ENCODE peak calls at places on chromosomes 1 and 21, in five cellular contexts. One of them, this sample, is unnamed.
A peak's percentile ranks its signal among the peaks of the same experiment; 100 is the strongest.

GRCh38 chr21:33362044-33362555 is 37.3 kb downstream of the IFNAR1 start:
- DNase-seq in ovary: no peak
- DNase-seq in IMR-90: no peak
- DNase-seq in vagina: no peak
- DNase-seq in Peyer's patch: no peak
- DNase-seq in this sample: peak; percentile 85

GRCh38 chr21:17711896-17712295 is 99.2 kb upstream of the BTG3 start:
- DNase-seq in ovary: no peak
- DNase-seq in IMR-90: no peak
- DNase-seq in vagina: no peak
- DNase-seq in Peyer's patch: no peak
- DNase-seq in this sample: no peak

GRCh38 chr1:174219606-174220370 is 60.5 kb downstream of the RABGAP1L start:
- DNase-seq in ovary: no peak
- DNase-seq in IMR-90: no peak
- DNase-seq in vagina: no peak
- DNase-seq in Peyer's patch: no peak
- DNase-seq in this sample: no peak

GRCh38 chr1:171716620-171717019 is 25.2 kb downstream of the VAMP4 start:
- DNase-seq in ovary: no peak
- DNase-seq in IMR-90: peak; percentile 25
- DNase-seq in vagina: no peak
- DNase-seq in Peyer's patch: no peak
- DNase-seq in this sample: no peak

GRCh38 chr1:162191396-162192322 is 122.2 kb downstream of the NOS1AP start:
- DNase-seq in ovary: no peak
- DNase-seq in IMR-90: no peak
- DNase-seq in vagina: no peak
- DNase-seq in Peyer's patch: no peak
- DNase-seq in this sample: no peak

GRCh38 chr21:42117229-42118048 is 46.3 kb downstream of the UMODL1 start:
- DNase-seq in ovary: peak; percentile 77
- DNase-seq in IMR-90: peak; percentile 81
- DNase-seq in vagina: no peak
- DNase-seq in Peyer's patch: peak; percentile 82
- DNase-seq in this sample: peak; percentile 95

GRCh38 chr1:230849451-230850194 is 18.7 kb downstream of the C1orf198 start:
- DNase-seq in ovary: peak; percentile 65
- DNase-seq in IMR-90: peak; percentile 95
- DNase-seq in vagina: no peak
- DNase-seq in Peyer's patch: no peak
- DNase-seq in this sample: peak; percentile 58

GRCh38 chr1:110749960-110750359 is 75.2 kb upstream of the KCNA3 start:
- DNase-seq in ovary: no peak
- DNase-seq in IMR-90: no peak
- DNase-seq in vagina: no peak
- DNase-seq in Peyer's patch: no peak
- DNase-seq in this sample: no peak

GRCh38 chr1:178960781-178961180 is 64.9 kb upstream of the FAM20B start:
- DNase-seq in ovary: no peak
- DNase-seq in IMR-90: no peak
- DNase-seq in vagina: no peak
- DNase-seq in Peyer's patch: no peak
- DNase-seq in this sample: no peak

GRCh38 chr1:89407355-89407754 is 43.5 kb downstream of the GBP6 start:
- DNase-seq in ovary: no peak
- DNase-seq in IMR-90: peak; percentile 3
- DNase-seq in vagina: no peak
- DNase-seq in Peyer's patch: no peak
- DNase-seq in this sample: no peak

GRCh38 chr1:203643213-203644045 is 16.8 kb downstream of the ATP2B4 start:
- DNase-seq in ovary: no peak
- DNase-seq in IMR-90: peak; percentile 82
- DNase-seq in vagina: no peak
- DNase-seq in Peyer's patch: no peak
- DNase-seq in this sample: peak; percentile 50

GRCh38 chr1:151539321-151540020 is 638 bp upstream of the TUFT1 start:
- DNase-seq in ovary: peak; percentile 86
- DNase-seq in IMR-90: peak; percentile 96
- DNase-seq in vagina: no peak
- DNase-seq in Peyer's patch: peak; percentile 94
- DNase-seq in this sample: peak; percentile 93

GRCh38 chr1:223271085-223271781 is 92.7 kb downstream of the SUSD4 start:
- DNase-seq in ovary: no peak
- DNase-seq in IMR-90: no peak
- DNase-seq in vagina: no peak
- DNase-seq in Peyer's patch: no peak
- DNase-seq in this sample: no peak

GRCh38 chr1:209319549-209319948 is 264.0 kb upstream of the CAMK1G start:
- DNase-seq in ovary: no peak
- DNase-seq in IMR-90: peak; percentile 18
- DNase-seq in vagina: no peak
- DNase-seq in Peyer's patch: no peak
- DNase-seq in this sample: no peak

GRCh38 chr1:59597420-59598199 is 217.1 kb upstream of the HOOK1 start:
- DNase-seq in ovary: no peak
- DNase-seq in IMR-90: peak; percentile 35
- DNase-seq in vagina: no peak
- DNase-seq in Peyer's patch: no peak
- DNase-seq in this sample: no peak

GRCh38 chr1:107647012-107647411 is 318.0 kb downstream of the VAV3 start:
- DNase-seq in ovary: no peak
- DNase-seq in IMR-90: no peak
- DNase-seq in vagina: no peak
- DNase-seq in Peyer's patch: no peak
- DNase-seq in this sample: no peak

GRCh38 chr21:18368193-18368592 is 35.4 kb downstream of the TMPRSS15 start:
- DNase-seq in ovary: no peak
- DNase-seq in IMR-90: no peak
- DNase-seq in vagina: no peak
- DNase-seq in Peyer's patch: no peak
- DNase-seq in this sample: no peak

GRCh38 chr1:91680556-91680955 is 179.9 kb downstream of the CDC7 start:
- DNase-seq in ovary: no peak
- DNase-seq in IMR-90: no peak
- DNase-seq in vagina: no peak
- DNase-seq in Peyer's patch: no peak
- DNase-seq in this sample: no peak

GRCh38 chr1:80675469-80675868 is 1125.3 kb upstream of the ADGRL2 start:
- DNase-seq in ovary: no peak
- DNase-seq in IMR-90: no peak
- DNase-seq in vagina: no peak
- DNase-seq in Peyer's patch: no peak
- DNase-seq in this sample: no peak

GRCh38 chr1:22889213-22889827 is 83.3 kb downstream of the LACTBL1 start:
- DNase-seq in ovary: no peak
- DNase-seq in IMR-90: peak; percentile 51
- DNase-seq in vagina: no peak
- DNase-seq in Peyer's patch: no peak
- DNase-seq in this sample: no peak

GRCh38 chr1:2352341-2353214 is 38.8 kb downstream of the MORN1 start:
- DNase-seq in ovary: peak; percentile 15
- DNase-seq in IMR-90: no peak
- DNase-seq in vagina: no peak
- DNase-seq in Peyer's patch: no peak
- DNase-seq in this sample: no peak

GRCh38 chr1:118204648-118205047 is 19.6 kb upstream of the SPAG17 start:
- DNase-seq in ovary: no peak
- DNase-seq in IMR-90: no peak
- DNase-seq in vagina: no peak
- DNase-seq in Peyer's patch: no peak
- DNase-seq in this sample: peak; percentile 35

GRCh38 chr1:182383934-182384333 is 7.7 kb downstream of the GLUL start:
- DNase-seq in ovary: no peak
- DNase-seq in IMR-90: no peak
- DNase-seq in vagina: no peak
- DNase-seq in Peyer's patch: no peak
- DNase-seq in this sample: no peak

GRCh38 chr1:182380199-182380598 is 11.4 kb downstream of the GLUL start:
- DNase-seq in ovary: no peak
- DNase-seq in IMR-90: no peak
- DNase-seq in vagina: no peak
- DNase-seq in Peyer's patch: no peak
- DNase-seq in this sample: no peak

GRCh38 chr1:182383037-182383661 is 8.4 kb downstream of the GLUL start:
- DNase-seq in ovary: no peak
- DNase-seq in IMR-90: no peak
- DNase-seq in vagina: no peak
- DNase-seq in Peyer's patch: no peak
- DNase-seq in this sample: no peak

GRCh38 chr1:182384387-182384960 is 7.1 kb downstream of the GLUL start:
- DNase-seq in ovary: no peak
- DNase-seq in IMR-90: no peak
- DNase-seq in vagina: no peak
- DNase-seq in Peyer's patch: no peak
- DNase-seq in this sample: no peak

DNA sequence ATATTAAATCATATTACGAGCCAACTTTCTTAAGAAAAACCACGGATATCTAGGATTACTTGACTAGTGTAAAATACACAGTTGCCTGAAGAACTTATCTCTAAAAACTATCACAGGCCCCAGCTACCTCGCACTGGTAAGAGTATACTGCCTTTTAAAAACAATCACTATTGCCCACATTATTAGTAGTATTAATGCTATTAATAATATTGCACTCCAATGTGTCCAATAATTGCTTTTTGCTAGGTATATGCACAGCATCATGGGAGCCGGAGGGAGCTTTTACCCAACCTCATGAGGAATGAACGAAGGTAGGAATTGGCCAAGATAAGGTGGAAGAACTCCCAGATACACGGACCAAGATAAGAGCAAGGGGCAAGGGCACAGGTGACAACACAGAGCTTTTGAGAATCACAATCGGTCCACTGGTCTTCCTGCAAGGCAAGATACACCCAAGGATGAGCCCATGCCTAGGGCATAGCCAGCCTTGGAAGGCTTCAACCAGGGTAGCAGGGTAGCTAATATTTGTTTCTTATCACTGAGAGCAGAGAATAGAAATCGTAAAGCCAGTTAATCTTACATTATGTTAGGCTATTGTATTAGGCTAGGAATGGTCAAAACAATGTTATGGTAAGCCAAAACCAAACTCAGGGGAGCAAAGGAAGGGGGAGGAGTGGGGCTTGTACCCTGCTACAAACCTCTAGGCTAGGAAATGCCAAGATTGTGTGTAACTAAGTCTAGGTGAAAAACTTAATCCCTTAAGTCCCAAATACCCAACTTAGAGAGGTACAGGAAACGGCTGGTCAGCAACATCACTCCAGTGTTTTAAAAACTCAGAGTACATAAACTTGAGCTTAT is 9.4 kb downstream of the GLUL start:
- DNase-seq in ovary: no peak
- DNase-seq in IMR-90: no peak
- DNase-seq in vagina: no peak
- DNase-seq in Peyer's patch: no peak
- DNase-seq in this sample: peak; percentile 78
- TF ChIP-seq POLR2A in ovary: no peak
- TF ChIP-seq POLR2A in IMR-90: no peak
- TF ChIP-seq POLR2A in vagina: no peak
- TF ChIP-seq POLR2A in Peyer's patch: no peak
- TF ChIP-seq POLR2A in this sample: no peak

DNA sequence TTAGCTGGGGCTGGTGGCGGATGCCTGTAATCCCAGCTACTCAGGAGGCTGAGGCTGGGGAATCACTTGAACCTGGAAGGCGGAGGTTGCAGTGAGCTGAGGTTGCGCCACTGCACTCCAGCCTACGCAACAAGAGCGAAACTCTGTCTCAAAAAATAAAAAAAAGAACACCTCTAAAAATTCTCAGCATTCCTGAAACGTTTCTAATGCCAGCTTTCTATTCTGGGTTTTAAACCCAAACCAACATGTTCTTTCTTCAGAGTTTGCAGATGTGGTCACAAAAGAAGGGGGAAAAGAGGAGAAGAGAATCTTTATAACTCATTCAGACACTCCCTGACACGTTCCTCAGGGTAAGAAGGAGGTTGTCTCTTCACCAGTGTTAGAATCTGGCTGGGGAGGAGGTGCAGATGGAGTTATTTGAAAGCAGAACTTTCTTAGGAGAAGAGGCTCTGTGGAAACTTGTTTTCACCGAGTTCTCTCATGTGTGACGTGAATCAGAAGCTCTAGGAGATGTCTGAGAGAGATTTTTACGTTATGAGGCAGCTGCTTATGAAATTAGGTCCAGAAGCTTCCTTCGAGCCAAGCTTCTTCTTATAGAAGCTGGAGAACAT is 17.8 kb upstream of the CNR2 start:
- DNase-seq in ovary: no peak
- DNase-seq in IMR-90: peak; percentile 59
- DNase-seq in vagina: no peak
- DNase-seq in Peyer's patch: no peak
- DNase-seq in this sample: no peak
- TF ChIP-seq CTCF in ovary: no peak
- TF ChIP-seq CTCF in IMR-90: no peak
- TF ChIP-seq CTCF in vagina: no peak
- TF ChIP-seq CTCF in Peyer's patch: no peak
- TF ChIP-seq CTCF in this sample: no peak

DNA sequence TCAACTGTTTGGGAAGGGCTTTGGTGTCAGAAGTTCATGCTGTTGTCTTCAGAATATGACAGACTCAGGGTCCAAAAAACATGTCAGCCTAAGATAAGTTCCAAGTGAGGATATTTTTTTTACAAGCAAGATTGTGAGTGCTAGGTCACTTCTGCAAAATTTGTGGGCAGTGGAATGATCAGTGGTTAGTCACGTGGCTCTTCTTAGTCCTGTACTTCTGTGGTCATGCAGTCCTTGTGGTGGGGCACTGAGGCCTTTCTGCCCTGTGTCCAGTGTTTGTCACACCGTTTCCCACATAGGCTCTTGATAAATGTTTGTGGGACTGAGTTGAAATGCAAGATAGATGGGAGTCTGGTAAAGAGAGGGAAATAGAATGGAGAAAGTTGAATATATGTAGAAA is 5.3 kb downstream of the RGL1 start:
- DNase-seq in ovary: no peak
- DNase-seq in IMR-90: no peak
- DNase-seq in vagina: no peak
- DNase-seq in Peyer's patch: no peak
- DNase-seq in this sample: no peak
- H3K4me3 ChIP-seq in ovary: no peak overlapping the region
- H3K4me3 ChIP-seq in IMR-90: no peak overlapping the region
- H3K4me3 ChIP-seq in vagina: no peak overlapping the region
- H3K4me3 ChIP-seq in Peyer's patch: no peak overlapping the region
- H3K4me3 ChIP-seq in this sample: no peak overlapping the region

GRCh38 chr1:201095581-201096531 is 16.4 kb downstream of the CACNA1S start:
- DNase-seq in ovary: no peak
- DNase-seq in IMR-90: no peak
- DNase-seq in vagina: no peak
- DNase-seq in Peyer's patch: peak; percentile 4
- DNase-seq in this sample: no peak
- TF ChIP-seq POLR2A in ovary: no peak
- TF ChIP-seq POLR2A in IMR-90: no peak
- TF ChIP-seq POLR2A in vagina: no peak
- TF ChIP-seq POLR2A in Peyer's patch: no peak
- TF ChIP-seq POLR2A in this sample: no peak

DNA sequence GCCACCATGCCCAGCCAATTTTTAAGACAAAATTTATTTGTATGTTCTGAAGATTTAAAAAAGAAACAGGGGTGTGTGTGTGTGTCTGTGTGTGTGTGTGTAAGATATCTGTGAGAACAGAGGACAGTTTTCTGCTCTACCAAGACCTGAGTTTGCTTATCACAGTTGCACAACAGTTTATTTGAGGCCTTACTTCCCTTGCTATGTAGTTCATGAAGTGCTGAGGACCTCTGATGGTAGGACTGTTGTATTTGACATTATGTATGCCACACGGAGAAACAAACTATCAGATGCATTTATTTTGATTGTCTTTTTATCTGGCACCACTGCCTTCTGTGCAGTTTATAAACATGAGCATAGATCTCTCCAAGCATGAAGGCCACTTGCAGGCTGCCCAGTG is 355.2 kb downstream of the PBX1 start:
- DNase-seq in ovary: no peak
- DNase-seq in IMR-90: peak; percentile 57
- DNase-seq in vagina: no peak
- DNase-seq in Peyer's patch: no peak
- DNase-seq in this sample: no peak
- TF ChIP-seq CTCF in ovary: peak; percentile 30
- TF ChIP-seq CTCF in IMR-90: peak; percentile 55
- TF ChIP-seq CTCF in vagina: no peak
- TF ChIP-seq CTCF in Peyer's patch: peak; percentile 32
- TF ChIP-seq CTCF in this sample: no peak

This sample was measured in lower leg skin.